ENCODE peak calls at places on chromosomes 16 and 17, in four cellular contexts. G, Y, P and O are unnamed samples. For H3K9me1, the result is how much of the 10 kb centered on the place peaks cover.

GRCh38 chr17:47275245-47275984 is 21.8 kb downstream of the ITGB3 start:
- DNase-seq in P (peak), Y (no peak), G (peak), O (peak)

GRCh38 chr16:18839555-18839954 is 38.2 kb upstream of the ARL6IP1 start:
- DNase-seq in Y (no peak), G (no peak), P (no peak), O (no peak)

GRCh38 chr16:54285414-54286066 is 1.0 kb downstream of the IRX3 start:
- DNase-seq in Y (no peak), G (no peak), P (no peak), O (no peak)

GRCh38 chr16:68490829-68491575 is 42.7 kb upstream of the SMPD3 start:
- DNase-seq in P (peak), Y (no peak), G (peak), O (no peak)

GRCh38 chr16:70589998-70590471 is 56.3 kb upstream of the IL34 start:
- DNase-seq in P (peak), G (no peak), Y (peak), O (no peak)

GRCh38 chr17:1904273-1905052 is 74.7 kb downstream of the RPA1 start:
- DNase-seq in G (no peak), P (no peak), Y (no peak), O (no peak)

GRCh38 chr17:7586673-7587419 is 3.0 kb downstream of the SOX15 start:
- DNase-seq in Y (no peak), P (no peak), G (no peak), O (peak)

GRCh38 chr17:6096201-6097004 is 26.2 kb downstream of the WSCD1 start:
- DNase-seq in P (no peak), Y (no peak), G (no peak), O (no peak)

GRCh38 chr16:1913327-1914083 is 4.7 kb downstream of the HS3ST6 start:
- DNase-seq in Y (no peak), P (no peak), G (no peak), O (no peak)

GRCh38 chr17:63985387-63986140 is 12.6 kb upstream of the PRR29 start:
- DNase-seq in Y (no peak), G (no peak), P (no peak), O (peak)

GRCh38 chr17:79466562-79467350 is 144.1 kb downstream of the RBFOX3 start:
- DNase-seq in Y (no peak), P (no peak), G (no peak), O (no peak)

GRCh38 chr16:10885246-10885645 is 8.2 kb downstream of the CIITA start:
- DNase-seq in P (no peak), G (no peak), Y (no peak), O (no peak)

GRCh38 chr17:67772679-67773078 is 52.6 kb upstream of the BPTF start:
- DNase-seq in P (no peak), G (no peak), Y (no peak), O (no peak)

GRCh38 chr17:57257911-57258885 is 1.9 kb downstream of the MSI2 start:
- DNase-seq in P (no peak), Y (peak), G (no peak), O (no peak)

GRCh38 chr16:85568519-85568918 is 44.6 kb upstream of the GSE1 start:
- DNase-seq in Y (no peak), G (no peak), P (no peak), O (no peak)

GRCh38 chr17:81471804-81472456 is 40.7 kb downstream of the ACTG1 start:
- DNase-seq in Y (peak), G (no peak), P (no peak), O (peak)

GRCh38 chr17:44760474-44761308 is 1.9 kb downstream of the ADAM11 start:
- DNase-seq in P (no peak), G (no peak), Y (no peak), O (no peak)

GRCh38 chr17:76550712-76551615 is 11.1 kb downstream of the PRCD start:
- DNase-seq in Y (peak), G (no peak), P (peak), O (no peak)

GRCh38 chr17:80498920-80499410 is 22.6 kb upstream of the NPTX1 start:
- DNase-seq in Y (no peak), G (no peak), P (no peak), O (no peak)

GRCh38 chr17:45221081-45221996 is at the start of gene FMNL1:
- DNase-seq in P (no peak), Y (no peak), G (no peak), O (peak)

GRCh38 chr16:15907863-15908478 is 19.6 kb upstream of the CEP20 start:
- DNase-seq in G (no peak), P (peak), Y (peak), O (peak)

GRCh38 chr17:19703106-19703775 is 13.1 kb downstream of the SLC47A2 start:
- DNase-seq in Y (no peak), P (no peak), G (no peak), O (no peak)

GRCh38 chr17:10482252-10482651 is 12.9 kb upstream of the MYH4 start:
- DNase-seq in G (no peak), P (no peak), Y (no peak), O (no peak)

GRCh38 chr17:39225974-39226683 is 384 bp upstream of the STAC2 start:
- DNase-seq in Y (peak), P (peak), G (no peak), O (peak)

GRCh38 chr16:35598696-35599332 is 2139.4 kb downstream of the TP53TG3F start:
- DNase-seq in P (no peak), G (no peak), Y (no peak), O (no peak)

GRCh38 chr17:78127240-78127887 is 1.2 kb downstream of the TMC6 start:
- DNase-seq in Y (no peak), P (no peak), G (no peak), O (peak)

GRCh38 chr16:72796222-72796621 is 251.7 kb downstream of the ZFHX3 start:
- DNase-seq in P (no peak), G (no peak), Y (no peak), O (no peak)
- H3K9me1 ChIP-seq in P (under half), G (under half), Y (under half), O (under half)

DNA sequence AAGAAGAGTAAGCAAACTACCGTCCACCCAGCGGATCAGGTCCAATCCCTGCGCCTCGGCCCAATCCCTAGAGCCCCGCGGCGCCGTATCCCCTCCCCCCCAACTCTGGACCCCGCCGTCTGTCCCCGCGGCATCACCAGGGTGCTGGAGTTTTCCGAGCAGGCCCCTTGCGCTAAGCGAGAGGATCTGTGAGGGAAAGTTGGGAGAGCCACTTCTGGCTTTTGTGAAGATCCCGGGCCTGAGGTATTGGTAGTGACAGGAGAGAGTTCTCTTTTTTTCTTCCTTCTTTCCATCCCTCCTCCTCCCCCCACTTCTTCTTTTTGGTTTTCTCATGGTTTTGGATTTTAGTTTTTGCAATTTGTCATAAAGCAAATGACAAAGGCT is 3.5 kb upstream of the DLX4 start:
- DNase-seq in G (no peak), Y (no peak), P (no peak), O (no peak)
- H3K9me1 ChIP-seq in G (under half), Y (under half), P (under half), O (under half)

DNA sequence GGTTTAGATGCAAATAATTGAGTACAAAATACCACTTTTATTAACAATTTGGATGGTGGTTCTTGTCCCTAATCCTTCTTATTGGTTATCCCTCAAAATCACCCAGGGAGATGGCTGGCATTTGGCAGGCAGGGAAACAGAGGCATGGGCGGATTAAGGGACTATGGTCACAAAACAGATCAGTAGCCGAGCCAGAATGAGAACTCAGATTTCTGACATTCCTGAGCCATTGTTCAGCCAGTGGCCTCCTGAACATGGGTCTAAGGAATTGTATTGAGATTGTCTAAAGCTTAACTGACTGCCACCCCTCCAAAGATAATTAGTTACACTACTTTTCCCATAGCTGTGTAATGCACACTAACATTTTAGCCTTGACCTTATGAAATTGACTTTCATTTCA is 88.4 kb downstream of the CHD9NB start:
- DNase-seq in G (no peak), P (no peak), Y (no peak), O (no peak)
- H3K9me1 ChIP-seq in G (under half), P (under half), Y (under half), O (under half)

GRCh38 chr16:81316176-81316496 is 1.4 kb downstream of the GAN start:
- DNase-seq in Y (no peak), P (no peak), G (no peak), O (no peak)
- H3K9me1 ChIP-seq in Y (under half), P (under half), G (under half), O (under half)

DNA sequence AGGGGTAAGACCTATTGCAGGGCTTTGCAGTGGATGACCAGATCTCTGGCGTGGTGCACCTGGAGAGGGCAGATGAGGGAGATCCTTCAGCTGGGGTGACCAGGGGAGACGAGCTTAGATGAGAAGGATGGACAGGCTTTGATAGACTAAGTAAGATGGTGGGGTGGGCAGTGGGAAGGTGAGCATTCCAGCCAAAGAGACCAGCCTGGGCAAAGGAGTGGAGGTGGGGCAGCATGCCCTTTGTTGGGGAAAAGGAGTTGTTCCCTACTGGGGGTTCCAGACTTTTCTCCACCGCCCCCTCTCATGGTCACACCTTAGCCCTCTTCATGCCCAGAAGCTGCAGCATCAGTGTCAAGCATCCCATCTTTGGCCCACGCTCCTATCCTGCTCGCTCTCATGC is 27.6 kb downstream of the ANKRD40 start:
- DNase-seq in P (no peak), G (no peak), Y (no peak), O (no peak)
- H3K9me1 ChIP-seq in P (under half), G (under half), Y (under half), O (under half)

DNA sequence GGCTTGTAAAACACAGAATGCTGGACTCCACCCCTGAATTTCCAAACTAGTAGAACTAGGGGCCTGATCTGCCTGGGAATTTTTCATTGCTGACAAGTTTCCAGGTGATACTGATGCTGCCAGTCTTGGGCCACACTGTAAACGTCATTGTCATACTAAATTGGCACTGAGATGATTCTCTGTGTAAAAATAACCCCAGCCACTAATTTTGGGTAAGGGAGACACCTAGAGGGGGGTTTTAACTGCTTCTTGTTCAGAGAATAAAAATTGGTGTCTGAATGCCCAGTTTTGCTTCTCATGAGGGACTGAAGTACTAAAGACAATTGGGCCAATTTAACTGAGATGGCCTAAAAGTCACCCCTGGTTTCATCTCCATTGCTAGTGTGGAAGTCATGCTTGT is 5.0 kb upstream of the CDH13 start:
- DNase-seq in G (no peak), P (no peak), Y (no peak), O (no peak)
- H3K9me1 ChIP-seq in G (under half), P (under half), Y (under half), O (under half)